ENCODE peak calls at places on chromosomes 16 and 17, in nine cellular contexts. W is transverse colon, V is A549, J is H9, L is astrocyte of the cerebellum, N is AG04450, R is BJ, G is cardiac fibroblast, Q is mucosa of descending colon. H is an unnamed sample.

GRCh38 chr17:56810286-56810781 is 23.4 kb downstream of the C17orf67 start:
- DNase-seq in W (no peak), V (no peak), J (no peak), L (no peak), N (no peak), R (no peak), G (no peak), Q (no peak), H (no peak)

GRCh38 chr17:50863221-50863843 is 2.8 kb downstream of the TOB1 start:
- DNase-seq in W (peak), V (peak), J (peak), L (no peak), N (no peak), R (no peak), G (peak), Q (no peak), H (peak)

GRCh38 chr17:39812466-39812865 is 51.6 kb downstream of the IKZF3 start:
- DNase-seq in W (no peak), V (no peak), J (no peak), L (no peak), N (no peak), R (no peak), G (no peak), Q (no peak), H (no peak)

GRCh38 chr17:42698736-42699414 is 16.5 kb downstream of the CNTNAP1 start:
- DNase-seq in W (no peak), V (no peak), J (no peak), L (no peak), N (no peak), R (peak), G (peak), Q (peak), H (no peak)

GRCh38 chr16:76639685-76640289 is 362.6 kb downstream of the CNTNAP4 start:
- DNase-seq in W (no peak), V (peak), J (peak), L (peak), N (no peak), R (no peak), G (peak), Q (no peak), H (no peak)

GRCh38 chr17:80224683-80225082 is 4.5 kb downstream of the SLC26A11 start:
- DNase-seq in W (no peak), V (no peak), J (peak), L (no peak), N (no peak), R (no peak), G (no peak), Q (no peak), H (no peak)

GRCh38 chr16:15856901-15857778 is at the start of gene MYH11:
- DNase-seq in W (peak), V (no peak), J (peak), L (no peak), N (no peak), R (no peak), G (no peak), Q (peak), H (peak)

GRCh38 chr16:49604602-49605001 is 231.0 kb downstream of the C16orf78 start:
- DNase-seq in W (no peak), V (no peak), J (peak), L (no peak), N (no peak), R (no peak), G (no peak), Q (no peak), H (no peak)

GRCh38 chr17:71202449-71202848 is 918.4 kb upstream of the SOX9 start:
- DNase-seq in W (no peak), V (no peak), J (no peak), L (no peak), N (no peak), R (no peak), G (no peak), Q (no peak), H (no peak)

GRCh38 chr16:2977440-2977839 is 2.8 kb downstream of the PKMYT1 start:
- DNase-seq in W (peak), V (no peak), J (no peak), L (no peak), N (no peak), R (no peak), G (no peak), Q (peak), H (no peak)

GRCh38 chr17:35082073-35082657 is 18.7 kb upstream of the RFFL start:
- DNase-seq in W (no peak), V (no peak), J (no peak), L (peak), N (peak), R (peak), G (peak), Q (no peak), H (no peak)

GRCh38 chr16:84868328-84868727 is 48.5 kb downstream of the CRISPLD2 start:
- DNase-seq in W (no peak), V (no peak), J (no peak), L (no peak), N (no peak), R (no peak), G (no peak), Q (no peak), H (no peak)

GRCh38 chr17:58757162-58757613 is 1.5 kb downstream of the PPM1E start:
- DNase-seq in W (no peak), V (no peak), J (no peak), L (no peak), N (no peak), R (no peak), G (no peak), Q (no peak), H (no peak)

GRCh38 chr16:66662445-66663194 is 33.9 kb downstream of the CMTM4 start:
- DNase-seq in W (no peak), V (peak), J (no peak), L (no peak), N (no peak), R (no peak), G (peak), Q (no peak), H (no peak)

GRCh38 chr17:49987681-49988441 is 7.2 kb downstream of the DLX3 start:
- DNase-seq in W (no peak), V (peak), J (peak), L (no peak), N (no peak), R (no peak), G (peak), Q (no peak), H (no peak)

GRCh38 chr16:6573577-6573976 is 759.1 kb upstream of the RBFOX1 start:
- DNase-seq in W (peak), V (no peak), J (peak), L (no peak), N (no peak), R (no peak), G (no peak), Q (peak), H (no peak)

GRCh38 chr16:67284699-67285646 is 5.6 kb downstream of the PLEKHG4 start:
- DNase-seq in W (peak), V (peak), J (peak), L (no peak), N (no peak), R (no peak), G (peak), Q (peak), H (no peak)

DNA sequence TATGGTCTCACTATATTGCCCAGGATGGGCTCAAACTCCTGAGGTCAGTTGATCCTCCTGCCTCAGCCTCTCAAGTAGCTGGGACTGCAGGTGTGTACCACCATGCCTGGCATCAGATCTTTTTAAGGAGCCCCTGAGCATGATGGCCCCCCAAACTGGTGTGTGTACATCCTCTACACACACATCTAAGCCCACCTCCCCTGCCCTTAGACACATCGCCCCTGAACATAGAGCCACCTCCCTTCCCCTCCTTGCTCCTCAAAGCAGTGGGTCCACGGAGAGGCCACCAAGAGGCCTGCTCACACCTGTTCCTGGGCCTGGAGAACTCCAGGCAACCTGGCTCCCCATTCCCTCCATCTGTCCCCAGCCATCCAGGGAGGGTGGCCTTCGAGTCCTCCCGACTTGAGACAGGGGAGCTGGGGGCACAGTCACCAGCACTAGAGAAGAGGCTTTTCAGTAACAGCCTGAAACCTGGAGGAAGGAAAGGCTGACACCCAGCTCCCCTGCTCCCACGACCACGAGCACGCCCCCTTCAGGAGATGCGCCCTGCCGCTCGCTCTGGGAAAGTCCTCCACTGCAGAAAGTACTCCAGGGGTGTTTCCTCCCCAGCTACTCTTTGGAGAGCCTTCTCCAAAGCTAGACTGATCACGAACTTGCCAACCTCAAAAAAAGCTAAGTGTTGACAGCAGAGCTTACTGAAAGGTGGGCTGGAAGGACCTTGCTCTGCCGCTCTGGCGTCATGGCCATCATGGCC is 12.6 kb upstream of the PRR29 start:
- DNase-seq in W (no peak), V (no peak), J (peak), L (no peak), N (no peak), R (no peak), G (no peak), Q (no peak), H (no peak)
- TF ChIP-seq CTCF in W (no peak), V (no peak), J (peak), L (no peak), N (no peak), R (no peak), G (no peak), Q (no peak), H (no peak)

GRCh38 chr16:73058221-73058615 is 10.3 kb upstream of the ZFHX3 start:
- DNase-seq in W (peak), V (no peak), J (no peak), L (no peak), N (no peak), R (no peak), G (peak), Q (peak), H (peak)
- TF ChIP-seq CTCF in W (peak), V (no peak), J (no peak), L (no peak), N (no peak), R (no peak), G (no peak), Q (no peak), H (no peak)

GRCh38 chr17:61325382-61326073 is 74.1 kb upstream of the TBX2 start:
- DNase-seq in W (no peak), V (no peak), J (no peak), L (no peak), N (no peak), R (no peak), G (no peak), Q (no peak), H (no peak)
- TF ChIP-seq CTCF in W (no peak), V (no peak), J (no peak), L (no peak), N (no peak), R (no peak), G (no peak), Q (no peak), H (no peak)

GRCh38 chr17:76707985-76708807 is 2.6 kb downstream of the MXRA7 start:
- DNase-seq in W (no peak), V (no peak), J (peak), L (no peak), N (no peak), R (no peak), G (peak), Q (no peak), H (no peak)
- TF ChIP-seq CTCF in W (peak), V (peak), J (peak), L (peak), N (no peak), R (peak), G (peak), Q (no peak), H (no peak)

GRCh38 chr17:81491761-81492160 is 20.8 kb downstream of the ACTG1 start:
- DNase-seq in W (no peak), V (no peak), J (no peak), L (no peak), N (no peak), R (no peak), G (no peak), Q (no peak), H (no peak)

GRCh38 chr17:81491193-81491592 is 21.4 kb downstream of the ACTG1 start:
- DNase-seq in W (peak), V (peak), J (no peak), L (no peak), N (no peak), R (no peak), G (no peak), Q (peak), H (no peak)

GRCh38 chr17:81490599-81490992 is 22.0 kb downstream of the ACTG1 start:
- DNase-seq in W (no peak), V (no peak), J (no peak), L (no peak), N (no peak), R (no peak), G (no peak), Q (no peak), H (no peak)

GRCh38 chr17:81489012-81489968 is 23.3 kb downstream of the ACTG1 start:
- DNase-seq in W (no peak), V (no peak), J (peak), L (no peak), N (no peak), R (no peak), G (no peak), Q (no peak), H (no peak)

GRCh38 chr17:81489986-81490598 is 22.5 kb downstream of the ACTG1 start:
- DNase-seq in W (no peak), V (no peak), J (no peak), L (no peak), N (no peak), R (no peak), G (no peak), Q (no peak), H (no peak)
- TF ChIP-seq CTCF in W (no peak), V (no peak), J (no peak), L (no peak), N (no peak), R (no peak), G (no peak), Q (no peak), H (no peak)

DNA sequence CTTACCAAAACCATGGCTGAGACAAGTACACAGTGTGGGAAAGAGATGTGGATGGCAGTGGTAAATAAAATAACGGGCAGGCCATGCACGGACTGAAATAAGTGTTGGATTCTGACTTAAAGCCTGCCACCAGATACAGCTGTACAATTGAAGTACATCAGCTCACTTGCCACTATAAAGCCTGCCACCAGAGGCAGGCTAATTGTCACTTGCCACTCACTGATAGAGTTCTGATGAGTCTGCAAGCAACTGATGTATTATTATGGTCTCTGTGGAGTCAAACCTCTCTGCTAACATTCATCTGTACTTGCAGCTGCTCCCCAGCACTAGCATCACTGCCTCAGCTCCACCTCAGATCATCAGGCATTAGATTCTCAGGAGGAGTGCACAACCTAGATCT is 93.0 kb downstream of the CYTH1 start:
- DNase-seq in W (no peak), V (no peak), J (no peak), L (no peak), N (no peak), R (no peak), G (no peak), Q (no peak), H (no peak)
- TF ChIP-seq CTCF in W (no peak), V (no peak), J (peak), L (no peak), N (no peak), R (no peak), G (no peak), Q (no peak), H (peak)

DNA sequence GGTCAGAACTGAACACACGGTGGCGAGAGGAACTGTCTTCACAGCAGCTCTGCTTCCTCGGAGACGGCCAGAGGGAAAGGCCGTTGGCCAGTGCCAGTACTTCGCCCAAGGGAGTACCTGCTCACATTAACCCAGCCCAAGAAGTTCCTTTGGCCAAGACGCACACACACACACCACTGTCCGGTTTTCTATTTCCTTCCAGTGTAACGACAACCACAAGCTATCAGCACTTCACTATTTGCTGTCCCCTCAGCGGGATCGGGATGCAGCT is 735 bp upstream of the GGNBP2 start:
- DNase-seq in W (no peak), V (peak), J (peak), L (no peak), N (no peak), R (peak), G (no peak), Q (no peak), H (peak)
- TF ChIP-seq CTCF in W (peak), V (peak), J (no peak), L (peak), N (peak), R (peak), G (peak), Q (no peak), H (peak)

DNA sequence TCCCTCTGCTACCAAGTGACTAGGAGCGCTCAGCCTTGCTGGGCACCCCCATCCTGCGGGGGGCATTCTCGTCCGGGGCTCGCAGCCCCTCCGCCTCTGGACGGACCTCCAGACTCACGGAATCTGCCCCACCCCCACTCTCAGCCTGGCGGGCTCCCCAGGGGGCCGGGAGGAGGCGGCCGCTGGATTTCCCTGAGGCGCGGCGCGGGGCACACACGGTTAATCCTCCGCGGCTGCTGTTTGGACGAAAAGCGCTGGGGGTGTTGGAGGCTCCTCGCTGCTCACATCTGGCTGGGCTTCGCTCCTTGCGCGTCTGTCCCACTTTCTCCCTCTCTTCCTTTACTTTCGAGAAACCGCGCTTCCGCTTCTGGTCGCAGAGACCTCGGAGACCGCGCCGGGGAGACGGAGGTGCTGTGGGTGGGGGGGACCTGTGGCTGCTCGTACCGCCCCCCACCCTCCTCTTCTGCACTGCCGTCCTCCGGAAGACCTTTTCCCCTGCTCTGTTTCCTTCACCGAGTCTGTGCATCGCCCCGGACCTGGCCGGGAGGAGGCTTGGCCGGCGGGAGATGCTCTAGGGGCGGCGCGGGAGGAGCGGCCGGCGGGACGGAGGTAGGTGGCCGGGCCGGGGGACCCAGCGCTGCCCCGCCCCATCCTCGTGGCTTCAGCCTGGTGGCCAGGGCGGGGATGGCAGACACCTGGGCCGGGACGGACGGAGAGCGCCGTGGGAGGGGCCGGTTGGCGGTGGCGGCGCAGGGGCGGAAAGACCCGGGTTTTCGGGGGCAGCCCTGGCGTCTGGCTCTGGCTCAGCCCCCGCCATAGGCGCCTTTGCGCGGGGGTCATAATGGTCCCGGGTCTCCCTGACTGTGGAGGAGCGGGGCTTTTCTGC is at the start of gene C1QTNF1:
- DNase-seq in W (peak), V (peak), J (peak), L (no peak), N (no peak), R (no peak), G (peak), Q (peak), H (peak)
- TF ChIP-seq CTCF in W (peak), V (no peak), J (peak), L (peak), N (peak), R (peak), G (peak), Q (peak), H (no peak)

GRCh38 chr17:59899099-59899498 is 6.2 kb downstream of the RPS6KB1 start:
- DNase-seq in W (no peak), V (peak), J (no peak), L (peak), N (no peak), R (no peak), G (peak), Q (no peak), H (no peak)
- TF ChIP-seq CTCF in W (no peak), V (no peak), J (no peak), L (peak), N (no peak), R (no peak), G (no peak), Q (no peak), H (no peak)

GRCh38 chr16:68310441-68311315 is at the start of the genes PRMT7 and SLC7A6OS:
- DNase-seq in W (peak), V (peak), J (peak), L (peak), N (peak), R (no peak), G (peak), Q (peak), H (peak)
- TF ChIP-seq CTCF in W (no peak), V (no peak), J (no peak), L (no peak), N (no peak), R (peak), G (peak), Q (no peak), H (no peak)

H was measured in GM10248.